ENCODE peak calls at places on chromosome 1, in eight cellular contexts. One of them, this sample, is unnamed.

GRCh38 chr1:36160949-36161485 is 5.1 kb downstream of the MAP7D1 start:
- DNase-seq in stimulated activated CD8-positive, alpha-beta memory T cell treated with anti-CD3 and anti-CD28 coated beads, Interleukin-4, amount 100 ng/mL, for 24 hours: peak; percentile 48
- DNase-seq in fibroblast of pulmonary artery: peak; percentile 72
- DNase-seq in sigmoid colon: peak; percentile 87
- DNase-seq in esophagus squamous epithelium: no peak
- DNase-seq in HTR-8/SVneo: peak; percentile 81
- DNase-seq in T-helper 2 cell: peak; percentile 43
- DNase-seq in cardiac septum: peak; percentile 84
- DNase-seq in this sample: no peak

GRCh38 chr1:36327421-36328087 is 4.1 kb upstream of the EVA1B start:
- DNase-seq in stimulated activated CD8-positive, alpha-beta memory T cell treated with anti-CD3 and anti-CD28 coated beads, Interleukin-4, amount 100 ng/mL, for 24 hours: no peak
- DNase-seq in fibroblast of pulmonary artery: peak; percentile 32
- DNase-seq in sigmoid colon: no peak
- DNase-seq in esophagus squamous epithelium: no peak
- DNase-seq in HTR-8/SVneo: no peak
- DNase-seq in T-helper 2 cell: no peak
- DNase-seq in cardiac septum: no peak
- DNase-seq in this sample: no peak

GRCh38 chr1:2232916-2233438 is 4.9 kb downstream of the SKI start:
- DNase-seq in stimulated activated CD8-positive, alpha-beta memory T cell treated with anti-CD3 and anti-CD28 coated beads, Interleukin-4, amount 100 ng/mL, for 24 hours: no peak
- DNase-seq in fibroblast of pulmonary artery: peak; percentile 29
- DNase-seq in sigmoid colon: no peak
- DNase-seq in esophagus squamous epithelium: no peak
- DNase-seq in HTR-8/SVneo: no peak
- DNase-seq in T-helper 2 cell: no peak
- DNase-seq in cardiac septum: no peak
- DNase-seq in this sample: no peak

GRCh38 chr1:176996455-176997090 is 167.9 kb downstream of the ASTN1 start:
- DNase-seq in stimulated activated CD8-positive, alpha-beta memory T cell treated with anti-CD3 and anti-CD28 coated beads, Interleukin-4, amount 100 ng/mL, for 24 hours: no peak
- DNase-seq in fibroblast of pulmonary artery: peak; percentile 3
- DNase-seq in sigmoid colon: no peak
- DNase-seq in esophagus squamous epithelium: no peak
- DNase-seq in HTR-8/SVneo: no peak
- DNase-seq in T-helper 2 cell: no peak
- DNase-seq in cardiac septum: no peak
- DNase-seq in this sample: no peak

GRCh38 chr1:31803610-31804009 is 12.2 kb downstream of the SPOCD1 start:
- DNase-seq in stimulated activated CD8-positive, alpha-beta memory T cell treated with anti-CD3 and anti-CD28 coated beads, Interleukin-4, amount 100 ng/mL, for 24 hours: no peak
- DNase-seq in fibroblast of pulmonary artery: no peak
- DNase-seq in sigmoid colon: no peak
- DNase-seq in esophagus squamous epithelium: no peak
- DNase-seq in HTR-8/SVneo: no peak
- DNase-seq in T-helper 2 cell: no peak
- DNase-seq in cardiac septum: peak; percentile 7
- DNase-seq in this sample: no peak

GRCh38 chr1:153929981-153930948 is 7.5 kb upstream of the GATAD2B start:
- DNase-seq in stimulated activated CD8-positive, alpha-beta memory T cell treated with anti-CD3 and anti-CD28 coated beads, Interleukin-4, amount 100 ng/mL, for 24 hours: no peak
- DNase-seq in fibroblast of pulmonary artery: no peak
- DNase-seq in sigmoid colon: no peak
- DNase-seq in esophagus squamous epithelium: no peak
- DNase-seq in HTR-8/SVneo: no peak
- DNase-seq in T-helper 2 cell: no peak
- DNase-seq in cardiac septum: peak; percentile 43
- DNase-seq in this sample: no peak

GRCh38 chr1:79293611-79294010 is 287.1 kb upstream of the ADGRL4 start:
- DNase-seq in stimulated activated CD8-positive, alpha-beta memory T cell treated with anti-CD3 and anti-CD28 coated beads, Interleukin-4, amount 100 ng/mL, for 24 hours: no peak
- DNase-seq in fibroblast of pulmonary artery: peak; percentile 83
- DNase-seq in sigmoid colon: no peak
- DNase-seq in esophagus squamous epithelium: no peak
- DNase-seq in HTR-8/SVneo: no peak
- DNase-seq in T-helper 2 cell: no peak
- DNase-seq in cardiac septum: no peak
- DNase-seq in this sample: no peak

GRCh38 chr1:15803380-15803779 is 4.1 kb downstream of the UQCRHL start:
- DNase-seq in stimulated activated CD8-positive, alpha-beta memory T cell treated with anti-CD3 and anti-CD28 coated beads, Interleukin-4, amount 100 ng/mL, for 24 hours: no peak
- DNase-seq in fibroblast of pulmonary artery: peak; percentile 50
- DNase-seq in sigmoid colon: no peak
- DNase-seq in esophagus squamous epithelium: no peak
- DNase-seq in HTR-8/SVneo: no peak
- DNase-seq in T-helper 2 cell: no peak
- DNase-seq in cardiac septum: no peak
- DNase-seq in this sample: no peak

GRCh38 chr1:225766967-225767413 is 10.6 kb upstream of the SRP9 start:
- DNase-seq in stimulated activated CD8-positive, alpha-beta memory T cell treated with anti-CD3 and anti-CD28 coated beads, Interleukin-4, amount 100 ng/mL, for 24 hours: no peak
- DNase-seq in fibroblast of pulmonary artery: peak; percentile 97
- DNase-seq in sigmoid colon: peak; percentile 89
- DNase-seq in esophagus squamous epithelium: no peak
- DNase-seq in HTR-8/SVneo: peak; percentile 56
- DNase-seq in T-helper 2 cell: no peak
- DNase-seq in cardiac septum: no peak
- DNase-seq in this sample: no peak

GRCh38 chr1:226611301-226611700 is 62.7 kb downstream of the STUM start:
- DNase-seq in stimulated activated CD8-positive, alpha-beta memory T cell treated with anti-CD3 and anti-CD28 coated beads, Interleukin-4, amount 100 ng/mL, for 24 hours: no peak
- DNase-seq in fibroblast of pulmonary artery: no peak
- DNase-seq in sigmoid colon: peak; percentile 33
- DNase-seq in esophagus squamous epithelium: no peak
- DNase-seq in HTR-8/SVneo: no peak
- DNase-seq in T-helper 2 cell: no peak
- DNase-seq in cardiac septum: peak; percentile 50
- DNase-seq in this sample: no peak

GRCh38 chr1:193211539-193211938 is 25.1 kb upstream of the B3GALT2 start:
- DNase-seq in stimulated activated CD8-positive, alpha-beta memory T cell treated with anti-CD3 and anti-CD28 coated beads, Interleukin-4, amount 100 ng/mL, for 24 hours: no peak
- DNase-seq in fibroblast of pulmonary artery: peak; percentile 74
- DNase-seq in sigmoid colon: no peak
- DNase-seq in esophagus squamous epithelium: no peak
- DNase-seq in HTR-8/SVneo: peak; percentile 30
- DNase-seq in T-helper 2 cell: no peak
- DNase-seq in cardiac septum: no peak
- DNase-seq in this sample: no peak

GRCh38 chr1:100955322-100955721 is 59.4 kb downstream of the SLC30A7 start:
- DNase-seq in stimulated activated CD8-positive, alpha-beta memory T cell treated with anti-CD3 and anti-CD28 coated beads, Interleukin-4, amount 100 ng/mL, for 24 hours: no peak
- DNase-seq in fibroblast of pulmonary artery: peak; percentile 73
- DNase-seq in sigmoid colon: no peak
- DNase-seq in esophagus squamous epithelium: no peak
- DNase-seq in HTR-8/SVneo: peak; percentile 1
- DNase-seq in T-helper 2 cell: no peak
- DNase-seq in cardiac septum: no peak
- DNase-seq in this sample: no peak

GRCh38 chr1:117580436-117580835 is 25.4 kb upstream of the TENT5C start:
- DNase-seq in stimulated activated CD8-positive, alpha-beta memory T cell treated with anti-CD3 and anti-CD28 coated beads, Interleukin-4, amount 100 ng/mL, for 24 hours: no peak
- DNase-seq in fibroblast of pulmonary artery: no peak
- DNase-seq in sigmoid colon: no peak
- DNase-seq in esophagus squamous epithelium: no peak
- DNase-seq in HTR-8/SVneo: no peak
- DNase-seq in T-helper 2 cell: no peak
- DNase-seq in cardiac septum: no peak
- DNase-seq in this sample: no peak

GRCh38 chr1:66090863-66091457 is 298.3 kb downstream of the PDE4B start:
- DNase-seq in stimulated activated CD8-positive, alpha-beta memory T cell treated with anti-CD3 and anti-CD28 coated beads, Interleukin-4, amount 100 ng/mL, for 24 hours: no peak
- DNase-seq in fibroblast of pulmonary artery: peak; percentile 12
- DNase-seq in sigmoid colon: no peak
- DNase-seq in esophagus squamous epithelium: no peak
- DNase-seq in HTR-8/SVneo: no peak
- DNase-seq in T-helper 2 cell: no peak
- DNase-seq in cardiac septum: no peak
- DNase-seq in this sample: no peak

GRCh38 chr1:38736399-38736798 is 123.2 kb downstream of the RRAGC start:
- DNase-seq in stimulated activated CD8-positive, alpha-beta memory T cell treated with anti-CD3 and anti-CD28 coated beads, Interleukin-4, amount 100 ng/mL, for 24 hours: no peak
- DNase-seq in fibroblast of pulmonary artery: no peak
- DNase-seq in sigmoid colon: no peak
- DNase-seq in esophagus squamous epithelium: no peak
- DNase-seq in HTR-8/SVneo: no peak
- DNase-seq in T-helper 2 cell: no peak
- DNase-seq in cardiac septum: no peak
- DNase-seq in this sample: no peak

GRCh38 chr1:200778766-200779165 is 40.1 kb downstream of the CAMSAP2 start:
- DNase-seq in stimulated activated CD8-positive, alpha-beta memory T cell treated with anti-CD3 and anti-CD28 coated beads, Interleukin-4, amount 100 ng/mL, for 24 hours: no peak
- DNase-seq in fibroblast of pulmonary artery: peak; percentile 25
- DNase-seq in sigmoid colon: no peak
- DNase-seq in esophagus squamous epithelium: no peak
- DNase-seq in HTR-8/SVneo: no peak
- DNase-seq in T-helper 2 cell: no peak
- DNase-seq in cardiac septum: no peak
- DNase-seq in this sample: no peak

GRCh38 chr1:21921100-21921875 is 15.8 kb downstream of the HSPG2 start:
- DNase-seq in stimulated activated CD8-positive, alpha-beta memory T cell treated with anti-CD3 and anti-CD28 coated beads, Interleukin-4, amount 100 ng/mL, for 24 hours: no peak
- DNase-seq in fibroblast of pulmonary artery: no peak
- DNase-seq in sigmoid colon: peak; percentile 65
- DNase-seq in esophagus squamous epithelium: no peak
- DNase-seq in HTR-8/SVneo: no peak
- DNase-seq in T-helper 2 cell: no peak
- DNase-seq in cardiac septum: no peak
- DNase-seq in this sample: no peak

GRCh38 chr1:201422436-201423030 is 1.0 kb upstream of the TNNI1 start:
- DNase-seq in stimulated activated CD8-positive, alpha-beta memory T cell treated with anti-CD3 and anti-CD28 coated beads, Interleukin-4, amount 100 ng/mL, for 24 hours: no peak
- DNase-seq in fibroblast of pulmonary artery: no peak
- DNase-seq in sigmoid colon: no peak
- DNase-seq in esophagus squamous epithelium: no peak
- DNase-seq in HTR-8/SVneo: no peak
- DNase-seq in T-helper 2 cell: no peak
- DNase-seq in cardiac septum: no peak
- DNase-seq in this sample: no peak